ENCODE peak calls at places on chromosomes 11 and 22, in five cellular contexts. T is colonic mucosa, C is BJ, S is cardiac muscle cell, O is PC-3. V is an unnamed sample.

GRCh38 chr11:132683602-132684001 is 848.7 kb downstream of the OPCML start:
- DNase-seq in T (no peak), C (no peak), S (no peak), O (no peak), V (no peak)

GRCh38 chr22:33678523-33678922 is 241.8 kb downstream of the LARGE1 start:
- DNase-seq in T (no peak), C (no peak), S (no peak), O (no peak), V (no peak)

GRCh38 chr22:30611197-30611596 is 4.2 kb downstream of the TCN2 start:
- DNase-seq in T (no peak), C (no peak), S (no peak), O (no peak), V (no peak)

GRCh38 chr11:18754308-18754707 is 28.3 kb upstream of the IGSF22 start:
- DNase-seq in T (no peak), C (no peak), S (no peak), O (no peak), V (no peak)

GRCh38 chr11:128208329-128209220 is 378.8 kb downstream of the ETS1 start:
- DNase-seq in T (no peak), C (peak; percentile 50), S (peak; percentile 98), O (peak; percentile 99), V (peak; percentile 87)

GRCh38 chr11:115664313-115664712 is 160.1 kb upstream of the CADM1 start:
- DNase-seq in T (no peak), C (no peak), S (no peak), O (no peak), V (no peak)

GRCh38 chr22:33897621-33897910 is 22.7 kb downstream of the LARGE1 start:
- DNase-seq in T (no peak), C (no peak), S (no peak), O (no peak), V (no peak)

GRCh38 chr22:40300884-40301672 is 45.2 kb upstream of the ADSL start:
- DNase-seq in T (no peak), C (no peak), S (no peak), O (no peak), V (no peak)

GRCh38 chr22:49551897-49552659 is 275.6 kb downstream of the BRD1 start:
- DNase-seq in T (no peak), C (no peak), S (no peak), O (no peak), V (no peak)

GRCh38 chr11:76408171-76408965 is 27.2 kb downstream of the GVQW3 start:
- DNase-seq in T (no peak), C (no peak), S (no peak), O (no peak), V (no peak)

GRCh38 chr11:62712413-62712812 is 4.9 kb downstream of the GNG3 start:
- DNase-seq in T (no peak), C (no peak), S (no peak), O (no peak), V (no peak)

GRCh38 chr11:57566035-57566504 is 1.4 kb downstream of the UBE2L6 start:
- DNase-seq in T (peak; percentile 49), C (no peak), S (peak; percentile 54), O (peak; percentile 41), V (peak; percentile 25)

GRCh38 chr22:44261861-44262595 is 50.7 kb downstream of the SHISAL1 start:
- DNase-seq in T (no peak), C (no peak), S (peak; percentile 43), O (no peak), V (no peak)

GRCh38 chr11:35064114-35064800 is 74.7 kb upstream of the CD44 start:
- DNase-seq in T (no peak), C (peak; percentile 81), S (peak; percentile 25), O (no peak), V (peak; percentile 75)

GRCh38 chr22:41171996-41172395 is 33.1 kb upstream of the L3MBTL2 start:
- DNase-seq in T (no peak), C (no peak), S (no peak), O (no peak), V (no peak)

GRCh38 chr11:207213-208176 is at the start of the genes BET1L and RIC8A:
- DNase-seq in T (peak; percentile 96), C (peak; percentile 90), S (peak; percentile 98), O (peak; percentile 94), V (peak; percentile 97)

GRCh38 chr22:26949193-26949592 is 291.8 kb downstream of the MIAT start:
- DNase-seq in T (no peak), C (no peak), S (peak; percentile 50), O (peak; percentile 4), V (no peak)

GRCh38 chr11:107697291-107697690 is 14.6 kb downstream of the SLN start:
- DNase-seq in T (no peak), C (no peak), S (no peak), O (no peak), V (no peak)

GRCh38 chr11:75813126-75813525 is 1.9 kb upstream of the UVRAG start:
- DNase-seq in T (no peak), C (no peak), S (no peak), O (peak; percentile 51), V (no peak)

GRCh38 chr11:23797624-23798419 is 699.0 kb upstream of the LUZP2 start:
- DNase-seq in T (peak; percentile 37), C (no peak), S (no peak), O (peak; percentile 13), V (no peak)

GRCh38 chr11:121376135-121376534 is 76.0 kb upstream of the SORL1 start:
- DNase-seq in T (no peak), C (no peak), S (no peak), O (no peak), V (no peak)

GRCh38 chr11:34682822-34683221 is 61.9 kb downstream of the EHF start:
- DNase-seq in T (no peak), C (no peak), S (peak; percentile 12), O (peak; percentile 79), V (peak; percentile 0)

GRCh38 chr22:22526125-22526912 is 6.2 kb upstream of the ZNF280A start:
- DNase-seq in T (no peak), C (no peak), S (no peak), O (no peak), V (no peak)

GRCh38 chr11:130909650-130910049 is 6.6 kb downstream of the SNX19 start:
- DNase-seq in T (no peak), C (no peak), S (peak; percentile 64), O (peak; percentile 12), V (peak; percentile 37)

GRCh38 chr11:63840356-63841060 is 1.6 kb downstream of the MARK2 start:
- DNase-seq in T (no peak), C (no peak), S (no peak), O (no peak), V (no peak)

GRCh38 chr11:8566613-8567210 is 27.3 kb downstream of the STK33 start:
- DNase-seq in T (no peak), C (no peak), S (peak; percentile 62), O (peak; percentile 84), V (peak; percentile 5)

GRCh38 chr11:111305871-111306270 is 7.5 kb downstream of the POU2AF3 start:
- DNase-seq in T (no peak), C (no peak), S (no peak), O (no peak), V (no peak)

GRCh38 chr11:70727899-70728620 is 329.7 kb downstream of the CTTN start:
- DNase-seq in T (no peak), C (no peak), S (no peak), O (no peak), V (no peak)

GRCh38 chr11:64313491-64314145 is 3.7 kb downstream of the TRMT112 start:
- DNase-seq in T (no peak), C (no peak), S (peak; percentile 42), O (no peak), V (no peak)

GRCh38 chr11:111707039-111707690 is 59.0 kb downstream of the PPP2R1B start:
- DNase-seq in T (peak; percentile 43), C (peak; percentile 65), S (peak; percentile 96), O (peak; percentile 26), V (peak; percentile 27)

DNA sequence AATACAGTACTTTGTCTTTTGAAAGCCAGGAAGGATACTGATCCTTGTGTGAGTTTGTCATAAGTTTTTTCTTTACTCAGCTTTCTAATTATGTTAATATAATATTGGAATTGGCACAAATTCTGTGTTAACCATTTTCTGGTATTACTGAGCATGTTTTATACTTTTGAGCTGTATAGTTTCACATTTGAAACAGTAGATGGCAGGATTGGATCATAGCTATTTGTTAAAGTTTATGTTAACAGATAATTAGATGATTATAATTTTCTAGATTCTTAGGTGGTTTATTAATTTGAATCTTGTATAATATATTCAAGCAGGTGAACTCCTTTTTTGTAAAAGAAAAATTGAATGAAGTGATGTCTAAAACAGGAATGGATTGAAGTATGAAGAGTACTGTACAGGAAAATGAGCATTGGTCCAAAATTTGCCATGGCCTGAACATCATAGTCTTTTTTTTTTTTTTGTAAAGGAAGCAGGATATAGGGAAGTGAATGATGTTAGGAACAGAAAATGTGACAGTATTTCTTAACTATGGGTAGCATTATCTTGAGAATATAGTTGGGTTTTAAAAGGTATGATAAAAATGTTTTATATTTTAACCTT is 102.0 kb downstream of the CYP2R1 start:
- DNase-seq in T (no peak), C (no peak), S (peak; percentile 41), O (peak; percentile 36), V (no peak)
- TF ChIP-seq CTCF in T (peak; percentile 48), C (peak; percentile 41), S (peak; percentile 52), O (peak; percentile 69), V (peak; percentile 36)

DNA sequence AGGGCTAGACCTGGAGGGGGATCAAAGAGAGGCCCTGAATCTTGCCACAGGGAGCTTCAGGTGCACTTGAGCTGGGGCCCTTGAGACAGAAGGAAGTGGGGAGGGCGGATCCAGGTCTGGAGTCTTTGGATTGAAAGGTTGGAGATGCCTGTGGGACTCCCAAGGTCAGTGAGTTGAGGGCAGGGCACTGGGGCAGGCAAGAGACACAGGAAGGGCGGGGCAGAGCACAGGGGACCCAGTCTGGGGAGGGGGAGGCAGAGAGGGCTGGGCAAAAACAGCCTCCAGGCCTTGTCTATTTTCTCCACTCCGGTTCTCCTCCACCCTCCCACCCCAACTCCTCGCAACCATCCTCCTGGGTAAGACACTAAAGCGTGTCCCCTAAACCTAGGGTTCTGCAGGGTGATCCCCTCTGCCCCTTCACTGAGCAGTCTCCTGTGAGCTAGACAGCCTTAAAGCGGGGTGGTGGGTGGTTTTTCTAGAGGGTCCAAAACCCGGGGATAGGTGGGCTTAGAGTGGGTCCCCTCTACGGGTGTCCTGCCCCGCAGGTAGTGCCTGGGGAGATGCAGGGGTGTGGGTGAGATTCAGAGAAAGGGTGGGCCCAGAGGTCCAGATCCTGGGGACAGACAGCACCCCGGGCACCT is 38.6 kb upstream of the CELSR1 start:
- DNase-seq in T (peak; percentile 80), C (no peak), S (no peak), O (no peak), V (no peak)
- H3K4me3 ChIP-seq in T (peak overlapping the region; percentile 41), C (peak overlapping the region; percentile 78), S (peak overlapping the region; percentile 28), O (peak overlapping the region; percentile 35), V (peak overlapping the region; percentile 35)

GRCh38 chr11:33437529-33437928 is 180.3 kb downstream of the HIPK3 start:
- DNase-seq in T (no peak), C (no peak), S (no peak), O (no peak), V (no peak)
- TF ChIP-seq CTCF in T (no peak), C (no peak), S (no peak), O (no peak), V (no peak)

DNA sequence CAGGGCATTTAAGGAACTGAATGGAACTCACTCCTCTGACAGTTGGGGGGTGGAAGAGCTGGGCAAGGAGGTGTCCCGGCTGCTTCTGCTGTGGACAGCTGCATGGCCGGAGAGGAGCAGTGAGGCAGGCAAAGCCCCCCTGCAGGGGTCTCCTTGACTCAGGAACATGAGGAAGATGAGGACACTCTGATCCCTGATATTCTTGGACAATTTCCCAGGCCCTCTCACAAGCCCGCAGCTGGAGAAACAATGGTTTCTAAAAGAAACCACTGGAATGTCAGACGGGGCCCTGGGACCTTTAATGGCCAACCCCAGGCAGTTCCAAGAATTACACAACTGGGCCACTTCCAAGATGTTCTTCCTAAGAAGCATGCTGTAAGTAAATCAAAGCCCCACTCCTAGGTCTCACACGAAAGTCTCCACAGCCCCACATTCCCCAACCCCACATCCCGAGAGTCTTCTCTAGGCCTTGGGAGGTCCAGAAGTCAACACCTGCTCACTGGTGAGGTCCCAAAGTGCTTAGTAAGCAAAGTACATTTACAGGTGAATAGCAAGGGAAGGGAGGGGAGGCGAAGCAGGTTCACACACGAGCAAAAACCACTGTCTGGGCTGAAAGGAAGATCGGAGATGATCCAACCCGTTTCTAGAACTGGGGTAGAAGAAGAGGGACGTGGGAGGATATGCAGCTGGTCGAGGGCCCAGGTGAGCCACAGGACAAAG is 1.0 kb upstream of the CCDC86 start:
- DNase-seq in T (no peak), C (peak; percentile 72), S (peak; percentile 97), O (peak; percentile 21), V (peak; percentile 82)
- H3K4me3 ChIP-seq in T (peak overlapping the region; percentile 86), C (no peak overlapping the region), S (no peak overlapping the region), O (no peak overlapping the region), V (no peak overlapping the region)